ENCODE peak calls at places on chromosomes 4 and X, in five cellular contexts. S is Calu3, Q is SK-N-SH, B is H9, R is AG09309. Y is an unnamed sample.

GRCh38 chr4:41204400-41204978 is 9.9 kb downstream of the APBB2 start:
- DNase-seq in S (peak), Q (no peak), B (no peak), R (no peak), Y (no peak)

GRCh38 chrX:134608153-134608552 is 50.1 kb downstream of the PLAC1 start:
- DNase-seq in S (no peak), Q (no peak), B (no peak), R (no peak), Y (no peak)

GRCh38 chr4:112031712-112032328 is 113.4 kb upstream of the FAM241A start:
- DNase-seq in S (peak), Q (peak), B (no peak), R (peak), Y (no peak)

GRCh38 chr4:173014113-173014558 is 154.5 kb upstream of the GALNT7 start:
- DNase-seq in S (peak), Q (peak), B (peak), R (no peak), Y (no peak)

GRCh38 chrX:19702856-19703255 is 184.5 kb downstream of the SH3KBP1 start:
- DNase-seq in S (no peak), Q (no peak), B (no peak), R (no peak), Y (no peak)

GRCh38 chr4:19592391-19592790 is 659.3 kb upstream of the SLIT2 start:
- DNase-seq in S (no peak), Q (no peak), B (no peak), R (no peak), Y (no peak)

GRCh38 chr4:8410641-8411271 is 29.8 kb downstream of the ACOX3 start:
- DNase-seq in S (peak), Q (peak), B (peak), R (no peak), Y (no peak)

GRCh38 chr4:106201373-106201772 is 114.6 kb downstream of the TBCK start:
- DNase-seq in S (no peak), Q (peak), B (no peak), R (no peak), Y (no peak)

GRCh38 chr4:122086338-122086737 is 65.8 kb upstream of the BLTP1 start:
- DNase-seq in S (no peak), Q (no peak), B (no peak), R (no peak), Y (no peak)

GRCh38 chr4:150315175-150315574 is 236.9 kb downstream of the DCLK2 start:
- DNase-seq in S (no peak), Q (no peak), B (no peak), R (no peak), Y (no peak)

GRCh38 chr4:14054391-14054790 is 426.9 kb upstream of the BOD1L1 start:
- DNase-seq in S (no peak), Q (no peak), B (no peak), R (no peak), Y (no peak)

GRCh38 chr4:11698846-11699590 is 270.3 kb upstream of the HS3ST1 start:
- DNase-seq in S (no peak), Q (no peak), B (no peak), R (no peak), Y (no peak)

GRCh38 chrX:46791927-46792825 is 33.3 kb upstream of the SLC9A7 start:
- DNase-seq in S (peak), Q (no peak), B (peak), R (peak), Y (no peak)

GRCh38 chrX:134460861-134461218 is 875 bp downstream of the HPRT1 start:
- DNase-seq in S (peak), Q (no peak), B (no peak), R (no peak), Y (no peak)

GRCh38 chr4:185559913-185560281 is 24.6 kb upstream of the PDLIM3 start:
- DNase-seq in S (peak), Q (no peak), B (no peak), R (peak), Y (peak)

GRCh38 chr4:78584863-78585576 is 33.5 kb downstream of the ANXA3 start:
- DNase-seq in S (no peak), Q (no peak), B (no peak), R (no peak), Y (no peak)
- TF ChIP-seq CTCF in S (no peak), Q (no peak), B (no peak), R (no peak), Y (no peak)

GRCh38 chr4:140049024-140049923 is 104.7 kb downstream of the MAML3 start:
- DNase-seq in S (peak), Q (peak), B (peak), R (no peak), Y (no peak)
- TF ChIP-seq CTCF in S (no peak), Q (peak), B (no peak), R (no peak), Y (peak)

DNA sequence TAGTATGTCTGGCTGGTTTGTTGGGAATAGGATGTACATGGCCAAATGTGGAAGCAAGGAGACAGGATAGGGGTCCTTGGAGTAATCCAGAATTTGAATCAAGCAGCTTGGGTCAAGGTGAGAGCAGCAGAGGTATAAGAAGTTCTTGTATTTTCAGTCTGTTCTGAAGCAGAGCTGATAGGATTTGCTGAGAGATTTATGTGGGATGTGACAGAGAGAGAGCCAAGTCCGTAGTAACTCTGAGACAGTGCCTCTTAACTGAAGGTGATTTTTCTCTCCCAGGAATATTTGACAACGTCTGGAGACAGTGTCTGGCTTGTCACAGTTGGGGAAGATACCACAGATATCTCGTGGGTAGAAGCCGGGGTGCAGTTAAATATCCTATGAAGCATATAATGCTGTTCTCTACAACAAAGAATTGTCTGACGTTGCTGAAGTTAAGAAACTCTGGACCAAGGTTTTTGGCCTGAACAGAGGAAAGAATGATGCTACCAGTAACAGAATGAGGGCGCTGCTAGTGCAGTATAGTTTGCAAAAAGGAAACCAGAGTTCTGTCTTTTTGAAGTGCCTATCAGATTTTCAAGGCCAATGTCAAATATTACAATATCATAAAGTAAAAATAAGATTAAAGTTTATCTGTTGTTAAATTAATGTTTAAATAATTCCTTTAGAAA is 184.0 kb downstream of the ARHGAP24 start:
- DNase-seq in S (no peak), Q (no peak), B (no peak), R (no peak), Y (no peak)
- TF ChIP-seq CTCF in S (no peak), Q (no peak), B (peak), R (no peak), Y (peak)

GRCh38 chrX:41923257-41923924 is at the start of gene CASK:
- DNase-seq in S (peak), Q (peak), B (peak), R (peak), Y (peak)
- TF ChIP-seq CTCF in S (no peak), Q (no peak), B (no peak), R (no peak), Y (no peak)

DNA sequence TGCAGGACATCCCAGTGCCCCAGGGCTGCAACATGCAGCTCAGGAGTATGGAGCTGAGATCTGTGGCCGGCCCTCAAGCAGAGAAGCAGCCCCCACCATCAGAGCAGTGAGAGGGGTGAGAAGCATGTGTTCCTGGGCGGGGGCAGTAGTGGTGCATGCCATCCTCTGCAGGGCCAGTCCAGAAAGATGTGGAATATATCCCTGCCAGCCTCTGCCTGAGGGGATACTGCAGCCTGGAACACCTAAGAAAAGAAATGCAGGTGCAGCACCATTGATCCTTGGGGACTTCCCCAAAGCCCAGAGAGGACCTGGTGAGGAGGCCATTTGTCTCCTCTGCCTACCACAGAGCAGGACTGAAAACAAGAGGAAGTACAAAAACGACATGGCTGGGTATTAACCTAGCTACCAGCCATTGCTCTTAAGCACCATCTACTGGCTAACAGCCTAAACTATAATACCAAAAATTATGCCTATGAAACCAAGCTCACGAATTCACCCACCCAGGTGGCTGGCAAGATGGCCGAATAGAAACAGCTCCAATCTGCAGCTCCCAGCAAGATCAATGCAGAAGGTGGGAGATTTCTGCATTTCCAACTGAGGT is 158.8 kb downstream of the ADGRA3 start:
- DNase-seq in S (no peak), Q (no peak), B (no peak), R (peak), Y (no peak)
- TF ChIP-seq CTCF in S (no peak), Q (peak), B (peak), R (peak), Y (peak)